ENCODE peak calls at places on chromosome 5, in seven cellular contexts. One of them, this sample, is unnamed.

GRCh38 chr5:64763948-64764503 is 4.5 kb downstream of the SREK1IP1 start:
- DNase-seq in esophagus squamous epithelium: no peak
- DNase-seq in tibial artery: no peak
- DNase-seq in lung: no peak
- DNase-seq in heart left ventricle: no peak
- DNase-seq in ascending aorta: no peak
- DNase-seq in PC-9: no peak
- DNase-seq in this sample: no peak

GRCh38 chr5:97231025-97231636 is 48.1 kb upstream of the RIOK2 start:
- DNase-seq in lung: no peak
- DNase-seq in heart left ventricle: no peak
- DNase-seq in tibial artery: no peak
- DNase-seq in PC-9: no peak
- DNase-seq in ascending aorta: no peak
- DNase-seq in esophagus squamous epithelium: no peak
- DNase-seq in this sample: no peak

GRCh38 chr5:64612349-64612961 is 77.8 kb upstream of the SHISAL2B start:
- DNase-seq in PC-9: peak; percentile 15
- DNase-seq in tibial artery: no peak
- DNase-seq in ascending aorta: peak; percentile 69
- DNase-seq in heart left ventricle: no peak
- DNase-seq in lung: no peak
- DNase-seq in esophagus squamous epithelium: no peak
- DNase-seq in this sample: no peak

GRCh38 chr5:108749130-108749861 is 1.6 kb downstream of the FER start:
- DNase-seq in PC-9: no peak
- DNase-seq in lung: no peak
- DNase-seq in tibial artery: no peak
- DNase-seq in ascending aorta: no peak
- DNase-seq in esophagus squamous epithelium: no peak
- DNase-seq in heart left ventricle: no peak
- DNase-seq in this sample: no peak

GRCh38 chr5:124124711-124125229 is 612.8 kb downstream of the CSNK1G3 start:
- DNase-seq in PC-9: no peak
- DNase-seq in heart left ventricle: no peak
- DNase-seq in tibial artery: no peak
- DNase-seq in esophagus squamous epithelium: no peak
- DNase-seq in ascending aorta: no peak
- DNase-seq in lung: no peak
- DNase-seq in this sample: no peak

GRCh38 chr5:860506-861150 is 9.8 kb upstream of the ZDHHC11 start:
- DNase-seq in heart left ventricle: no peak
- DNase-seq in esophagus squamous epithelium: no peak
- DNase-seq in PC-9: no peak
- DNase-seq in lung: no peak
- DNase-seq in ascending aorta: no peak
- DNase-seq in tibial artery: no peak
- DNase-seq in this sample: no peak

GRCh38 chr5:66680227-66680626 is 84.0 kb downstream of the MAST4 start:
- DNase-seq in esophagus squamous epithelium: no peak
- DNase-seq in lung: no peak
- DNase-seq in ascending aorta: no peak
- DNase-seq in tibial artery: no peak
- DNase-seq in PC-9: no peak
- DNase-seq in heart left ventricle: no peak
- DNase-seq in this sample: no peak

GRCh38 chr5:35319231-35320002 is 89.1 kb upstream of the PRLR start:
- DNase-seq in tibial artery: peak; percentile 81
- DNase-seq in heart left ventricle: peak; percentile 60
- DNase-seq in ascending aorta: peak; percentile 75
- DNase-seq in lung: peak; percentile 61
- DNase-seq in esophagus squamous epithelium: no peak
- DNase-seq in PC-9: no peak
- DNase-seq in this sample: no peak

GRCh38 chr5:159951834-159952233 is 35.6 kb downstream of the ADRA1B start:
- DNase-seq in ascending aorta: no peak
- DNase-seq in tibial artery: no peak
- DNase-seq in heart left ventricle: no peak
- DNase-seq in lung: no peak
- DNase-seq in esophagus squamous epithelium: no peak
- DNase-seq in PC-9: no peak
- DNase-seq in this sample: no peak

GRCh38 chr5:136749016-136749415 is 383.7 kb upstream of the TRPC7 start:
- DNase-seq in esophagus squamous epithelium: no peak
- DNase-seq in heart left ventricle: no peak
- DNase-seq in PC-9: no peak
- DNase-seq in ascending aorta: no peak
- DNase-seq in lung: no peak
- DNase-seq in tibial artery: no peak
- DNase-seq in this sample: no peak

GRCh38 chr5:51398875-51399635 is 15.8 kb downstream of the ISL1 start:
- DNase-seq in tibial artery: no peak
- DNase-seq in ascending aorta: no peak
- DNase-seq in heart left ventricle: no peak
- DNase-seq in esophagus squamous epithelium: no peak
- DNase-seq in lung: no peak
- DNase-seq in PC-9: no peak
- DNase-seq in this sample: peak; percentile 45

GRCh38 chr5:111734013-111734412 is 23.0 kb downstream of the NREP start:
- DNase-seq in tibial artery: no peak
- DNase-seq in PC-9: no peak
- DNase-seq in esophagus squamous epithelium: no peak
- DNase-seq in lung: no peak
- DNase-seq in ascending aorta: no peak
- DNase-seq in heart left ventricle: no peak
- DNase-seq in this sample: no peak

GRCh38 chr5:78542321-78542840 is 106.2 kb downstream of the LHFPL2 start:
- DNase-seq in heart left ventricle: no peak
- DNase-seq in esophagus squamous epithelium: no peak
- DNase-seq in PC-9: no peak
- DNase-seq in ascending aorta: no peak
- DNase-seq in tibial artery: no peak
- DNase-seq in lung: no peak
- DNase-seq in this sample: no peak

GRCh38 chr5:78543292-78543691 is 105.3 kb downstream of the LHFPL2 start:
- DNase-seq in esophagus squamous epithelium: no peak
- DNase-seq in lung: no peak
- DNase-seq in tibial artery: no peak
- DNase-seq in heart left ventricle: no peak
- DNase-seq in PC-9: no peak
- DNase-seq in ascending aorta: no peak
- DNase-seq in this sample: no peak

GRCh38 chr5:78543916-78544315 is 104.7 kb downstream of the LHFPL2 start:
- DNase-seq in heart left ventricle: no peak
- DNase-seq in tibial artery: no peak
- DNase-seq in ascending aorta: no peak
- DNase-seq in PC-9: no peak
- DNase-seq in lung: no peak
- DNase-seq in esophagus squamous epithelium: no peak
- DNase-seq in this sample: no peak

GRCh38 chr5:78540335-78541057 is 108.1 kb downstream of the LHFPL2 start:
- DNase-seq in heart left ventricle: no peak
- DNase-seq in ascending aorta: peak; percentile 74
- DNase-seq in PC-9: no peak
- DNase-seq in tibial artery: no peak
- DNase-seq in esophagus squamous epithelium: no peak
- DNase-seq in lung: no peak
- DNase-seq in this sample: no peak

DNA sequence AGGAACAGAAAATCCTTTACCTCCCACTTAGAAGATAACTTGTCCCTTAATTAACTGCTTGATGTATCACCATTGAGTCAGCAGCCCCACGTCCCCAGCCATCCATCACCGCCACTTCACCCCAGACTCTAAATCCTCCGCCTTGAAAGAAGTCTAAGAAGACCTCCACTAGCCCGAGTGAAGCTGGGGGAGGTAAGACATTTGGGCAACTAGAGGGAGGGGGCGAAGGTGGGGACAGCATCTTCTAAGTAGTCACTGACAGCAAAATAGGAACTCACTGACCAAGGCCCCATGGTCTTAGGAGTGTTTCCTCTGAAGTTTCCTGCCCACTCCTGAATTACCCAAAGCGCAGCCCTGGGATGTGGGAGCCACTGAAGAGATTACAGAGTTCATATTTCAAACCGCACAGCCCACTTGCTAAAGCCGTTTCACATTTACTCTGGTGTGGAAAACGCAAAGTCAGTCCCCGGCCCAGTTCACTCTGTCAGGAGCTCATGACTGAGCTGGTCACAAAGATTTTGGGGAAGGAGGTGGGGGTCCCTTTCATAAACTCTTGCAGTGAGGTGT is 107.4 kb downstream of the LHFPL2 start:
- DNase-seq in PC-9: no peak
- DNase-seq in heart left ventricle: no peak
- DNase-seq in esophagus squamous epithelium: no peak
- DNase-seq in ascending aorta: peak; percentile 62
- DNase-seq in tibial artery: no peak
- DNase-seq in lung: no peak
- DNase-seq in this sample: no peak
- H3K4me1 ChIP-seq in PC-9: no peaks in the 10 kb centered on the region
- H3K4me1 ChIP-seq in heart left ventricle: peaks cover 62% of the 10 kb centered on the region
- H3K4me1 ChIP-seq in esophagus squamous epithelium: peaks cover 21% of the 10 kb centered on the region
- H3K4me1 ChIP-seq in ascending aorta: no peaks in the 10 kb centered on the region
- H3K4me1 ChIP-seq in tibial artery: peaks cover 29% of the 10 kb centered on the region
- H3K4me1 ChIP-seq in lung: no peaks in the 10 kb centered on the region
- H3K4me1 ChIP-seq in this sample: no peaks in the 10 kb centered on the region

GRCh38 chr5:132100672-132101261 is 27.2 kb downstream of the CSF2 start:
- DNase-seq in PC-9: no peak
- DNase-seq in heart left ventricle: no peak
- DNase-seq in ascending aorta: no peak
- DNase-seq in esophagus squamous epithelium: no peak
- DNase-seq in tibial artery: no peak
- DNase-seq in lung: no peak
- DNase-seq in this sample: no peak

GRCh38 chr5:132101385-132101880 is 27.8 kb downstream of the CSF2 start:
- DNase-seq in PC-9: no peak
- DNase-seq in ascending aorta: no peak
- DNase-seq in esophagus squamous epithelium: no peak
- DNase-seq in heart left ventricle: no peak
- DNase-seq in lung: no peak
- DNase-seq in tibial artery: no peak
- DNase-seq in this sample: no peak

GRCh38 chr5:132099073-132099748 is 25.6 kb downstream of the CSF2 start:
- DNase-seq in heart left ventricle: no peak
- DNase-seq in tibial artery: no peak
- DNase-seq in lung: no peak
- DNase-seq in esophagus squamous epithelium: no peak
- DNase-seq in ascending aorta: no peak
- DNase-seq in PC-9: no peak
- DNase-seq in this sample: no peak

GRCh38 chr5:132098621-132099020 is 25.0 kb downstream of the CSF2 start:
- DNase-seq in tibial artery: no peak
- DNase-seq in PC-9: no peak
- DNase-seq in heart left ventricle: no peak
- DNase-seq in ascending aorta: no peak
- DNase-seq in esophagus squamous epithelium: no peak
- DNase-seq in lung: no peak
- DNase-seq in this sample: no peak

DNA sequence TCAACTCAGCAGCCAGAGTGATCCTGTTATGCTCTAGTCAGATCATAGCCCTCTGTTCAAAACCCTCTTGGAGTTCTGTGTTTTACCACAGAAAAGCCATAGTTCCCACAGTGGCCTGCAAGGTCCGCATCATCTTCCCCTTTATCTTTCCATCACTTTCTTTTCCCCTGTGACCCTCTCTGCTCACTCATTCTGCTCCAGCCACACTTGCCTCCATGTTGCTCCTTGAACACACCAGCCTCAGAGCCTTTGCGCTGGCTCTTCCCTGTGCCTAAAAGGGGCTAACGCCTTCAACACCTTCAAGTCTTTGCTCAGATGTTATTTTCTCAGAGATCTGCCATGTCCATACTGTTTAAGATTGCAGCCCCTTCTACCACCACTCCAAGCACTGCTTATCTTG is 26.3 kb downstream of the CSF2 start:
- DNase-seq in esophagus squamous epithelium: no peak
- DNase-seq in PC-9: no peak
- DNase-seq in heart left ventricle: no peak
- DNase-seq in lung: no peak
- DNase-seq in ascending aorta: no peak
- DNase-seq in tibial artery: no peak
- DNase-seq in this sample: no peak
- H3K4me3 ChIP-seq in esophagus squamous epithelium: no peak overlapping the region
- H3K4me3 ChIP-seq in PC-9: no peak overlapping the region
- H3K4me3 ChIP-seq in heart left ventricle: no peak overlapping the region
- H3K4me3 ChIP-seq in lung: no peak overlapping the region
- H3K4me3 ChIP-seq in ascending aorta: no peak overlapping the region
- H3K4me3 ChIP-seq in tibial artery: no peak overlapping the region
- H3K4me3 ChIP-seq in this sample: no peak overlapping the region

DNA sequence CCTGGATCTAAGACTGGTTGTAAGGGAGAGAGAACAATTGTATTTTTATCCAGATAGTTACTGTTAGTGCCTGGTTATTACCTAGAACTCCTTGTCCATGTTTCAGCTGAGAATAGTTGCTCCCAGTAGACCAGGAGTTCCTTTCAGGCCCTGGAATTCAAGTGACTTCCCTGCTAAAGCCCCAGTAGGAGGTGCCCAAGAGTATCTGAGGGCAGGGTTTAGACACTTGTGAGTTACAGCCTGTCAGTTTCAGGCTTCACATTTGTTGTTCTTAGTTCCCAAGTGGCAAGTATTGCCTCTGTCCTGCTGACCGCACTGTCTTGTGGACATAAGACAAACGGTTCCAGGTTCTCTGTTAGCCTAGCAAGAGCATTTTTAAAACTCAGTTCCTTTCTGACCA is 743.9 kb upstream of the SEMA6A start:
- DNase-seq in tibial artery: no peak
- DNase-seq in PC-9: no peak
- DNase-seq in esophagus squamous epithelium: no peak
- DNase-seq in heart left ventricle: no peak
- DNase-seq in ascending aorta: no peak
- DNase-seq in lung: no peak
- DNase-seq in this sample: peak; percentile 15
- TF ChIP-seq CTCF in tibial artery: no peak
- TF ChIP-seq CTCF in PC-9: no peak
- TF ChIP-seq CTCF in esophagus squamous epithelium: no peak
- TF ChIP-seq CTCF in heart left ventricle: no peak
- TF ChIP-seq CTCF in ascending aorta: no peak
- TF ChIP-seq CTCF in lung: no peak
- TF ChIP-seq CTCF in this sample: no peak

GRCh38 chr5:107501965-107502691 is 168.6 kb downstream of the EFNA5 start:
- DNase-seq in lung: no peak
- DNase-seq in PC-9: no peak
- DNase-seq in heart left ventricle: no peak
- DNase-seq in esophagus squamous epithelium: no peak
- DNase-seq in tibial artery: no peak
- DNase-seq in ascending aorta: no peak
- DNase-seq in this sample: no peak

GRCh38 chr5:107504424-107504823 is 166.3 kb downstream of the EFNA5 start:
- DNase-seq in tibial artery: no peak
- DNase-seq in esophagus squamous epithelium: no peak
- DNase-seq in lung: no peak
- DNase-seq in heart left ventricle: no peak
- DNase-seq in PC-9: no peak
- DNase-seq in ascending aorta: no peak
- DNase-seq in this sample: no peak

GRCh38 chr5:107502711-107503110 is 168.0 kb downstream of the EFNA5 start:
- DNase-seq in lung: no peak
- DNase-seq in esophagus squamous epithelium: no peak
- DNase-seq in tibial artery: no peak
- DNase-seq in PC-9: no peak
- DNase-seq in ascending aorta: no peak
- DNase-seq in heart left ventricle: no peak
- DNase-seq in this sample: no peak

GRCh38 chr5:107499237-107499636 is 171.5 kb downstream of the EFNA5 start:
- DNase-seq in lung: no peak
- DNase-seq in esophagus squamous epithelium: no peak
- DNase-seq in tibial artery: no peak
- DNase-seq in ascending aorta: no peak
- DNase-seq in heart left ventricle: no peak
- DNase-seq in PC-9: no peak
- DNase-seq in this sample: no peak

GRCh38 chr5:107500840-107501239 is 169.9 kb downstream of the EFNA5 start:
- DNase-seq in ascending aorta: no peak
- DNase-seq in PC-9: no peak
- DNase-seq in tibial artery: no peak
- DNase-seq in heart left ventricle: no peak
- DNase-seq in lung: no peak
- DNase-seq in esophagus squamous epithelium: no peak
- DNase-seq in this sample: no peak
- H3K4me1 ChIP-seq in ascending aorta: no peaks in the 10 kb centered on the region
- H3K4me1 ChIP-seq in PC-9: no peaks in the 10 kb centered on the region
- H3K4me1 ChIP-seq in tibial artery: peaks cover 6% of the 10 kb centered on the region
- H3K4me1 ChIP-seq in heart left ventricle: peaks cover 4% of the 10 kb centered on the region
- H3K4me1 ChIP-seq in lung: peaks cover 4% of the 10 kb centered on the region
- H3K4me1 ChIP-seq in esophagus squamous epithelium: peaks cover 16% of the 10 kb centered on the region
- H3K4me1 ChIP-seq in this sample: peaks cover 6% of the 10 kb centered on the region